ENCODE peak calls at places on chromosomes 12 and 14, in four cellular contexts. One of them, this sample, is unnamed. For H3K36me3 and H3K27me3, the result is how much of the 10 kb centered on the place peaks cover.

GRCh38 chr12:113039911-113040425 is 16.6 kb upstream of the DTX1 start:
- DNase-seq in GM23338: no peak
- DNase-seq in breast epithelium: no peak
- DNase-seq in sigmoid colon: no peak
- DNase-seq in this sample: no peak

GRCh38 chr14:22977684-22978486 is 4.5 kb downstream of the AJUBA start:
- DNase-seq in GM23338: peak
- DNase-seq in breast epithelium: peak
- DNase-seq in sigmoid colon: peak
- DNase-seq in this sample: peak

GRCh38 chr14:91830777-91831176 is 36.6 kb downstream of the TC2N start:
- DNase-seq in GM23338: peak
- DNase-seq in breast epithelium: peak
- DNase-seq in sigmoid colon: no peak
- DNase-seq in this sample: peak

GRCh38 chr12:101782544-101782855 is 43.2 kb upstream of the SYCP3 start:
- DNase-seq in GM23338: no peak
- DNase-seq in breast epithelium: no peak
- DNase-seq in sigmoid colon: no peak
- DNase-seq in this sample: no peak

GRCh38 chr12:124940393-124941169 is 26.1 kb upstream of the UBC start:
- DNase-seq in GM23338: peak
- DNase-seq in breast epithelium: peak
- DNase-seq in sigmoid colon: peak
- DNase-seq in this sample: peak

GRCh38 chr14:72965249-72965648 is 39.0 kb downstream of the DCAF4 start:
- DNase-seq in GM23338: no peak
- DNase-seq in breast epithelium: no peak
- DNase-seq in sigmoid colon: no peak
- DNase-seq in this sample: no peak

GRCh38 chr12:98402081-98402480 is 113.3 kb upstream of the TMPO start:
- DNase-seq in GM23338: no peak
- DNase-seq in breast epithelium: no peak
- DNase-seq in sigmoid colon: no peak
- DNase-seq in this sample: no peak

GRCh38 chr12:5599378-5599777 is 167.5 kb downstream of the NTF3 start:
- DNase-seq in GM23338: no peak
- DNase-seq in breast epithelium: no peak
- DNase-seq in sigmoid colon: no peak
- DNase-seq in this sample: no peak

GRCh38 chr12:94676011-94676709 is 25.8 kb upstream of the TMCC3 start:
- DNase-seq in GM23338: no peak
- DNase-seq in breast epithelium: no peak
- DNase-seq in sigmoid colon: peak
- DNase-seq in this sample: no peak

GRCh38 chr14:39015360-39015961 is 87.6 kb downstream of the SEC23A start:
- DNase-seq in GM23338: peak
- DNase-seq in breast epithelium: no peak
- DNase-seq in sigmoid colon: no peak
- DNase-seq in this sample: peak

GRCh38 chr14:69345402-69345801 is 52.7 kb downstream of the ERH start:
- DNase-seq in GM23338: peak
- DNase-seq in breast epithelium: no peak
- DNase-seq in sigmoid colon: no peak
- DNase-seq in this sample: no peak

GRCh38 chr12:4908694-4909396 is 860 bp upstream of the KCNA1 start:
- DNase-seq in GM23338: peak
- DNase-seq in breast epithelium: no peak
- DNase-seq in sigmoid colon: peak
- DNase-seq in this sample: peak

GRCh38 chr12:76085159-76085868 is 829 bp upstream of the NAP1L1 start:
- DNase-seq in GM23338: no peak
- DNase-seq in breast epithelium: no peak
- DNase-seq in sigmoid colon: no peak
- DNase-seq in this sample: no peak

GRCh38 chr12:3202734-3203446 is 125.7 kb downstream of the TSPAN9 start:
- DNase-seq in GM23338: peak
- DNase-seq in breast epithelium: no peak
- DNase-seq in sigmoid colon: no peak
- DNase-seq in this sample: peak

GRCh38 chr12:6608592-6609311 is 1.6 kb upstream of the CHD4 start:
- DNase-seq in GM23338: peak
- DNase-seq in breast epithelium: no peak
- DNase-seq in sigmoid colon: peak
- DNase-seq in this sample: no peak

GRCh38 chr14:106209745-106210144 is 683.4 kb downstream of the TMEM121 start:
- DNase-seq in GM23338: no peak
- DNase-seq in breast epithelium: no peak
- DNase-seq in sigmoid colon: no peak
- DNase-seq in this sample: no peak

GRCh38 chr14:81516941-81517797 is 16.5 kb downstream of the SEL1L start:
- DNase-seq in GM23338: peak
- DNase-seq in breast epithelium: no peak
- DNase-seq in sigmoid colon: peak
- DNase-seq in this sample: peak

GRCh38 chr14:38824691-38825090 is 278.3 kb downstream of the SEC23A start:
- DNase-seq in GM23338: no peak
- DNase-seq in breast epithelium: no peak
- DNase-seq in sigmoid colon: no peak
- DNase-seq in this sample: no peak

GRCh38 chr14:50023671-50024490 is 92.5 kb downstream of the VCPKMT start:
- DNase-seq in GM23338: no peak
- DNase-seq in breast epithelium: peak
- DNase-seq in sigmoid colon: peak
- DNase-seq in this sample: no peak

GRCh38 chr12:130713581-130713991 is 2.5 kb downstream of the RIMBP2 start:
- DNase-seq in GM23338: no peak
- DNase-seq in breast epithelium: no peak
- DNase-seq in sigmoid colon: peak
- DNase-seq in this sample: no peak

GRCh38 chr12:57822392-57823130 is 4.0 kb upstream of the AVIL start:
- DNase-seq in GM23338: no peak
- DNase-seq in breast epithelium: no peak
- DNase-seq in sigmoid colon: no peak
- DNase-seq in this sample: no peak

GRCh38 chr12:18824287-18824686 is 86.4 kb downstream of the CAPZA3 start:
- DNase-seq in GM23338: no peak
- DNase-seq in breast epithelium: no peak
- DNase-seq in sigmoid colon: no peak
- DNase-seq in this sample: no peak

GRCh38 chr12:46370380-46370734 is 2.2 kb downstream of the SLC38A2 start:
- DNase-seq in GM23338: no peak
- DNase-seq in breast epithelium: no peak
- DNase-seq in sigmoid colon: no peak
- DNase-seq in this sample: no peak

GRCh38 chr14:45906257-45906656 is 653.3 kb upstream of the MIS18BP1 start:
- DNase-seq in GM23338: no peak
- DNase-seq in breast epithelium: no peak
- DNase-seq in sigmoid colon: no peak
- DNase-seq in this sample: no peak

GRCh38 chr12:26028953-26029740 is 70.7 kb downstream of the RASSF8 start:
- DNase-seq in GM23338: peak
- DNase-seq in breast epithelium: no peak
- DNase-seq in sigmoid colon: no peak
- DNase-seq in this sample: peak

GRCh38 chr12:6020930-6021329 is 75.9 kb upstream of the ANO2 start:
- DNase-seq in GM23338: no peak
- DNase-seq in breast epithelium: no peak
- DNase-seq in sigmoid colon: no peak
- DNase-seq in this sample: no peak

GRCh38 chr14:41604793-41605534 is 1.7 kb upstream of the LRFN5 start:
- DNase-seq in GM23338: peak
- DNase-seq in breast epithelium: no peak
- DNase-seq in sigmoid colon: peak
- DNase-seq in this sample: peak

GRCh38 chr14:100602621-100603020 is 15.4 kb upstream of the BEGAIN start:
- DNase-seq in GM23338: no peak
- DNase-seq in breast epithelium: no peak
- DNase-seq in sigmoid colon: peak
- DNase-seq in this sample: no peak

GRCh38 chr12:49288412-49288853 is 6.5 kb upstream of the PRPH start:
- DNase-seq in GM23338: peak
- DNase-seq in breast epithelium: peak
- DNase-seq in sigmoid colon: peak
- DNase-seq in this sample: peak

GRCh38 chr14:75123991-75124390 is 2.9 kb downstream of the NEK9 start:
- DNase-seq in GM23338: no peak
- DNase-seq in breast epithelium: no peak
- DNase-seq in sigmoid colon: no peak
- DNase-seq in this sample: no peak

GRCh38 chr12:130879212-130879686 is 7.4 kb downstream of the RAN start:
- DNase-seq in GM23338: peak
- DNase-seq in breast epithelium: no peak
- DNase-seq in sigmoid colon: peak
- DNase-seq in this sample: peak

GRCh38 chr12:65881965-65882413 is 57.7 kb downstream of the HMGA2 start:
- DNase-seq in GM23338: peak
- DNase-seq in breast epithelium: peak
- DNase-seq in sigmoid colon: peak
- DNase-seq in this sample: peak

GRCh38 chr14:59483819-59484610 is at the start of the genes JKAMP and L3HYPDH:
- DNase-seq in GM23338: peak
- DNase-seq in breast epithelium: peak
- DNase-seq in sigmoid colon: peak
- DNase-seq in this sample: peak

GRCh38 chr12:83559650-83560049 is 872.9 kb downstream of the TMTC2 start:
- DNase-seq in GM23338: peak
- DNase-seq in breast epithelium: no peak
- DNase-seq in sigmoid colon: no peak
- DNase-seq in this sample: no peak

GRCh38 chr14:21825147-21825743 is 151.6 kb upstream of the OR4E1 start:
- DNase-seq in GM23338: peak
- DNase-seq in breast epithelium: no peak
- DNase-seq in sigmoid colon: no peak
- DNase-seq in this sample: peak

GRCh38 chr12:13839937-13840336 is 141.5 kb downstream of the GRIN2B start:
- DNase-seq in GM23338: no peak
- DNase-seq in breast epithelium: no peak
- DNase-seq in sigmoid colon: no peak
- DNase-seq in this sample: no peak

GRCh38 chr12:71195338-71195896 is 37.6 kb upstream of the TSPAN8 start:
- DNase-seq in GM23338: no peak
- DNase-seq in breast epithelium: no peak
- DNase-seq in sigmoid colon: no peak
- DNase-seq in this sample: no peak

GRCh38 chr12:47832263-47832933 is 12.7 kb upstream of the HDAC7 start:
- DNase-seq in GM23338: no peak
- DNase-seq in breast epithelium: no peak
- DNase-seq in sigmoid colon: no peak
- DNase-seq in this sample: no peak

GRCh38 chr14:28776482-28777266 is 10.1 kb downstream of the FOXG1 start:
- DNase-seq in GM23338: no peak
- DNase-seq in breast epithelium: no peak
- DNase-seq in sigmoid colon: no peak
- DNase-seq in this sample: no peak

GRCh38 chr12:89080797-89081470 is 271.4 kb downstream of the DUSP6 start:
- DNase-seq in GM23338: no peak
- DNase-seq in breast epithelium: no peak
- DNase-seq in sigmoid colon: no peak
- DNase-seq in this sample: no peak

DNA sequence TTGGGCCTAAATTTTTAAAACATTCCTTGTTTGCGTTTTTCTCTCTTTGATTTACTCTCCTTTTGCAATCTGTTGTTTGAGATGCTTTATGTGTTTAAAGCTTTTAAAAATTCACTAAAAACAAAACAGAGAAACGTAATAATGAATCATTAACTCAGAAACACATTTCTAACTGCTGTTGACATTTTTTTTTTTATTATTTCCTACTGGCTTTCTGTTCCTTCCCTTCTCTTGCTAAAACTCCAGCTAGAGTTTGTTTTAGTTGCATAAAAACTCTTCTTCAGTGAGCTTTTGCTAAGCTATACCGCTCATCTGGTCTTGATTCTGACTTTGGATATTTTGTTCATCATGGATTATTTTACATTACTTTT is 29.0 kb upstream of the SRGAP1 start:
- DNase-seq in GM23338: no peak
- DNase-seq in breast epithelium: no peak
- DNase-seq in sigmoid colon: no peak
- DNase-seq in this sample: no peak
- H3K4me3 ChIP-seq in GM23338: no peak
- H3K4me3 ChIP-seq in breast epithelium: no peak
- H3K4me3 ChIP-seq in sigmoid colon: no peak
- H3K4me3 ChIP-seq in this sample: no peak

DNA sequence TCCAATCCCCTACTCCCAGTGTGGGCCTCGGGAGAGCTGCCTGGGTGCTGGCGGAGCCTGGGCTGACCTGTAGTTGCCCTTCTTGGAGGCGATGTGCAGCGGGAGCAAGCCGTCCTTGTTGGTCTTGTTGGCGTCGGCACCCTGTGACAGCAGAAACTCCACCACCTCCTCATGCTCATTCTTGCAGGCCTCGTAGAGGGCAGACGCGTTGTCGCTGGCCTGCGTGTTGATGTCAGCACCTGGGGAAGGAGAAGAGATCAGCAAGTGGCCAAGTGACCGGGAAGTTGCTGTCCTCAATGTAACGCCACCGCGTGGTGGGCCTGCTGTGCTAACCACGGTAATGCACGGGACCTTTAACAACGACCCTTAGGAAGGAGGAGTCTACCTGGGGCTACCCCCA is 20.1 kb downstream of the FAM181A start:
- DNase-seq in GM23338: no peak
- DNase-seq in breast epithelium: no peak
- DNase-seq in sigmoid colon: no peak
- DNase-seq in this sample: no peak
- H3K36me3 ChIP-seq in GM23338: under half
- H3K36me3 ChIP-seq in breast epithelium: under half
- H3K36me3 ChIP-seq in sigmoid colon: half or more
- H3K36me3 ChIP-seq in this sample: under half

GRCh38 chr12:109275173-109275572 is 33.9 kb downstream of the FOXN4 start:
- DNase-seq in GM23338: no peak
- DNase-seq in breast epithelium: no peak
- DNase-seq in sigmoid colon: no peak
- DNase-seq in this sample: no peak
- H3K27me3 ChIP-seq in GM23338: under half
- H3K27me3 ChIP-seq in breast epithelium: under half
- H3K27me3 ChIP-seq in sigmoid colon: under half
- H3K27me3 ChIP-seq in this sample: under half

GRCh38 chr12:56221757-56222530 is at the start of gene RNF41:
- DNase-seq in GM23338: peak
- DNase-seq in breast epithelium: peak
- DNase-seq in sigmoid colon: peak
- DNase-seq in this sample: peak

GRCh38 chr12:56221233-56221756 is 427 bp downstream of the RNF41 start:
- DNase-seq in GM23338: peak
- DNase-seq in breast epithelium: peak
- DNase-seq in sigmoid colon: peak
- DNase-seq in this sample: peak

GRCh38 chr12:56222531-56222895 is 791 bp upstream of the RNF41 start:
- DNase-seq in GM23338: no peak
- DNase-seq in breast epithelium: no peak
- DNase-seq in sigmoid colon: no peak
- DNase-seq in this sample: no peak

GRCh38 chr12:56220611-56221232 is 1.0 kb downstream of the RNF41 start:
- DNase-seq in GM23338: peak
- DNase-seq in breast epithelium: no peak
- DNase-seq in sigmoid colon: no peak
- DNase-seq in this sample: no peak

GRCh38 chr12:56219840-56220239 is 1.9 kb downstream of the RNF41 start:
- DNase-seq in GM23338: no peak
- DNase-seq in breast epithelium: no peak
- DNase-seq in sigmoid colon: no peak
- DNase-seq in this sample: no peak
- H3K4me3 ChIP-seq in GM23338: no peak
- H3K4me3 ChIP-seq in breast epithelium: no peak
- H3K4me3 ChIP-seq in sigmoid colon: no peak
- H3K4me3 ChIP-seq in this sample: no peak